ENCODE peak calls at places on chromosomes 3 and 15, in six cellular contexts. D, G, R, S, Q and E are unnamed samples.

GRCh38 chr3:53078656-53079055 is 32.8 kb upstream of the SFMBT1 start:
- DNase-seq in G (no peak), Q (no peak), R (no peak), D (no peak), S (no peak), E (no peak)

GRCh38 chr3:197504239-197505191 is 51.3 kb downstream of the BDH1 start:
- DNase-seq in Q (no peak), G (no peak), D (no peak), S (peak), R (no peak), E (no peak)

GRCh38 chr3:58175429-58176184 is 35.2 kb downstream of the DNASE1L3 start:
- DNase-seq in R (no peak), S (no peak), Q (no peak), D (peak), G (peak), E (no peak)

GRCh38 chr3:173789530-173789929 is 392.0 kb downstream of the NLGN1 start:
- DNase-seq in Q (no peak), G (no peak), S (no peak), R (no peak), D (no peak), E (no peak)

GRCh38 chr3:46163551-46163981 is 44.5 kb downstream of the CCR1 start:
- DNase-seq in Q (no peak), R (no peak), D (no peak), S (no peak), G (no peak), E (no peak)

GRCh38 chr3:134360046-134360445 is 14.2 kb downstream of the AMOTL2 start:
- DNase-seq in G (no peak), D (no peak), R (no peak), S (no peak), Q (no peak), E (no peak)

GRCh38 chr3:112499328-112499727 is at the start of gene BTLA:
- DNase-seq in S (no peak), G (no peak), Q (no peak), R (no peak), D (no peak), E (no peak)

GRCh38 chr15:27059610-27060202 is 88.7 kb downstream of the GABRG3 start:
- DNase-seq in Q (no peak), D (peak), S (peak), R (no peak), G (peak), E (no peak)

GRCh38 chr15:58387130-58387529 is 44.7 kb upstream of the LIPC start:
- DNase-seq in S (no peak), R (no peak), D (no peak), G (no peak), Q (peak), E (peak)

GRCh38 chr3:171358891-171359218 is 101.3 kb downstream of the TNIK start:
- DNase-seq in Q (no peak), D (no peak), G (no peak), S (no peak), R (no peak), E (no peak)

GRCh38 chr3:136350132-136350531 is 100.0 kb downstream of the PCCB start:
- DNase-seq in S (no peak), R (no peak), Q (peak), G (no peak), D (no peak), E (peak)

GRCh38 chr15:89805241-89806216 is 9.1 kb downstream of the ANPEP start:
- DNase-seq in Q (no peak), R (no peak), S (no peak), G (no peak), D (no peak), E (no peak)

GRCh38 chr3:59289836-59290235 is 240.0 kb upstream of the CFAP20DC start:
- DNase-seq in S (no peak), G (no peak), D (no peak), R (no peak), Q (no peak), E (no peak)

GRCh38 chr3:27861047-27862036 is 139.2 kb upstream of the EOMES start:
- DNase-seq in G (no peak), D (no peak), S (no peak), Q (no peak), R (no peak), E (no peak)

GRCh38 chr15:94196536-94196935 is 34.8 kb upstream of the MCTP2 start:
- DNase-seq in S (no peak), Q (no peak), D (no peak), G (no peak), R (no peak), E (no peak)

GRCh38 chr3:25021816-25022215 is 406.2 kb upstream of the RARB start:
- DNase-seq in S (peak), R (no peak), D (no peak), Q (no peak), G (no peak), E (no peak)

GRCh38 chr15:90451215-90451850 is 63.3 kb downstream of the IQGAP1 start:
- DNase-seq in S (peak), Q (peak), R (no peak), G (no peak), D (no peak), E (peak)

GRCh38 chr3:175179055-175179454 is 319.9 kb downstream of the NAALADL2 start:
- DNase-seq in R (no peak), G (no peak), Q (no peak), D (no peak), S (no peak), E (no peak)

GRCh38 chr3:25885544-25885943 is 95.7 kb downstream of the OXSM start:
- DNase-seq in S (no peak), Q (no peak), D (no peak), G (no peak), R (no peak), E (no peak)

GRCh38 chr3:149970716-149971402 is at the start of gene PFN2:
- DNase-seq in R (no peak), Q (no peak), S (peak), D (peak), G (peak), E (no peak)

GRCh38 chr3:111803123-111803593 is 55.9 kb upstream of the PHLDB2 start:
- DNase-seq in S (no peak), R (no peak), D (peak), G (no peak), Q (peak), E (peak)

GRCh38 chr3:158794936-158795518 is 6.8 kb upstream of the MFSD1 start:
- DNase-seq in G (no peak), D (no peak), R (no peak), S (no peak), Q (no peak), E (no peak)

GRCh38 chr3:87082806-87083440 is 92.0 kb upstream of the VGLL3 start:
- DNase-seq in S (peak), D (peak), R (no peak), G (peak), Q (no peak), E (peak)

GRCh38 chr3:26428992-26429391 is 193.6 kb upstream of the LRRC3B start:
- DNase-seq in D (no peak), R (no peak), S (no peak), Q (no peak), G (no peak), E (no peak)

GRCh38 chr3:194496217-194496881 is 9.5 kb upstream of the ATP13A3 start:
- DNase-seq in R (no peak), G (no peak), Q (no peak), D (no peak), S (no peak), E (no peak)

GRCh38 chr3:31091748-31092147 is 197.3 kb upstream of the GADL1 start:
- DNase-seq in R (no peak), G (no peak), Q (no peak), D (no peak), S (no peak), E (no peak)

GRCh38 chr3:157098121-157098822 is 61.7 kb downstream of the CCNL1 start:
- DNase-seq in R (no peak), Q (no peak), G (no peak), S (no peak), D (no peak), E (no peak)

GRCh38 chr15:73650387-73651126 is 17.4 kb upstream of the NPTN start:
- DNase-seq in Q (peak), D (no peak), S (no peak), R (no peak), G (no peak), E (no peak)

GRCh38 chr15:70936326-70936725 is 43.7 kb downstream of the LRRC49 start:
- DNase-seq in S (no peak), R (no peak), G (no peak), D (no peak), Q (no peak), E (no peak)

GRCh38 chr15:58517252-58517681 is 85.5 kb downstream of the LIPC start:
- DNase-seq in Q (no peak), G (no peak), R (no peak), S (no peak), D (no peak), E (no peak)

GRCh38 chr15:85125056-85125661 is 143.5 kb downstream of the PDE8A start:
- DNase-seq in S (no peak), G (no peak), Q (no peak), R (no peak), D (no peak), E (no peak)